ENCODE peak calls at places on chromosomes 12 and 14, in nine cellular contexts. F, G, A, N, C, T, W, B and K are unnamed samples.

GRCh38 chr12:111544032-111544431 is 55.1 kb downstream of the ATXN2 start:
- DNase-seq in B (no peak), N (no peak), C (no peak), G (no peak), W (no peak), T (no peak), F (no peak), A (no peak), K (no peak)

GRCh38 chr12:5073838-5074237 is 30.2 kb downstream of the KCNA5 start:
- DNase-seq in N (no peak), B (peak), T (peak), C (no peak), F (peak), W (no peak), A (peak), G (no peak), K (no peak)

GRCh38 chr12:67650127-67650495 is 1.6 kb downstream of the DYRK2 start:
- DNase-seq in N (peak), A (no peak), G (peak), C (no peak), W (no peak), F (peak), T (no peak), B (no peak), K (no peak)

GRCh38 chr14:69005432-69006148 is 26.5 kb upstream of the ACTN1 start:
- DNase-seq in A (peak), G (peak), W (no peak), B (peak), C (peak), N (peak), F (peak), T (peak), K (no peak)

GRCh38 chr14:95460647-95461478 is 55.6 kb downstream of the SYNE3 start:
- DNase-seq in W (peak), C (peak), T (peak), F (peak), N (peak), A (peak), G (no peak), B (peak), K (no peak)

GRCh38 chr14:100096656-100097055 is 31.4 kb downstream of the EVL start:
- DNase-seq in A (peak), T (peak), N (peak), F (peak), G (no peak), W (no peak), C (no peak), B (peak), K (no peak)

GRCh38 chr14:69993326-69993725 is 114.1 kb downstream of the SMOC1 start:
- DNase-seq in B (no peak), T (no peak), N (no peak), A (no peak), F (no peak), C (no peak), G (no peak), W (no peak), K (no peak)

GRCh38 chr12:21502164-21502496 is 541 bp downstream of the GOLT1B start:
- DNase-seq in B (peak), N (peak), W (no peak), T (peak), A (peak), C (no peak), G (no peak), F (peak), K (no peak)

GRCh38 chr14:37678916-37679315 is 83.5 kb downstream of the TTC6 start:
- DNase-seq in A (peak), G (no peak), T (peak), F (peak), W (no peak), C (no peak), B (peak), N (peak), K (no peak)

GRCh38 chr14:60647081-60647836 is 2.0 kb downstream of the SIX1 start:
- DNase-seq in B (peak), F (no peak), T (peak), C (no peak), N (no peak), G (peak), W (peak), A (peak), K (no peak)

GRCh38 chr12:48068457-48068856 is 37.4 kb downstream of the SENP1 start:
- DNase-seq in A (no peak), B (no peak), N (no peak), G (no peak), F (no peak), T (no peak), C (no peak), W (no peak), K (no peak)

GRCh38 chr12:94183702-94184379 is 35.5 kb downstream of the PLXNC1 start:
- DNase-seq in C (no peak), G (no peak), W (no peak), T (no peak), A (no peak), N (no peak), B (no peak), F (no peak), K (no peak)

GRCh38 chr14:76810953-76811400 is 1.7 kb downstream of the ANGEL1 start:
- DNase-seq in F (peak), G (no peak), N (peak), T (peak), B (peak), C (no peak), W (peak), A (peak), K (peak)
- TF ChIP-seq CTCF in F (peak), G (peak), N (peak), T (peak), B (peak), C (peak), W (no peak), A (peak), K (peak)

GRCh38 chr14:103684871-103685270 is 30.4 kb downstream of the XRCC3 start:
- DNase-seq in G (no peak), A (no peak), C (no peak), T (no peak), N (no peak), W (no peak), B (no peak), F (no peak), K (no peak)
- TF ChIP-seq CTCF in G (no peak), A (no peak), C (no peak), T (no peak), N (no peak), W (no peak), B (no peak), F (no peak), K (no peak)

DNA sequence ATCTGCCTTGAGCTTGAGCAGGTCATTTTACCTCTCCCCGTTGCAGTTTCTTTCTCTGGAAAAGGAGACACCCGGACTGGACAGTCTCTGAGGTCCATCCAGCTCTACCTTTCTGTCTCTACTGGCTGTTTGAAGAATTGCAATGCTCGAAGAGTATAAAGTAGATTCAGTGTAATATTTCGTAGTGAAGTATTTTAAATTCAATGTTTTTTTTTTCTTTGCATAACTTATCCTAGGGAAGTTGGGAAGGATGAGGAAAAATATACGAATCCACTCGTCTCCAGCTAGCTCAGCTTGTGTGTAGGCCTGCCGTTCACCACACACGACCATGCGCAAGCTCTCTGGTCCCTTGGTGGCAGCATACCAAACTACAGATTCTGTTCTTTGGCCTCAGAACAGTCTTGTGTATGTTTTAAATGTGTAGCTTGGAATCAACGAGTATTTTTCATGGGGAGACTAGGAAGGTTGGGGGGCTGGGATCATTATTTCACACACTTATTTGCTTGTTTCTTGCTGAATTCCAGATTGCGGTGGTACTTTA is 307.9 kb downstream of the CACNA1C start:
- DNase-seq in G (no peak), T (no peak), B (peak), A (no peak), N (no peak), C (no peak), F (no peak), W (no peak), K (no peak)
- TF ChIP-seq CTCF in G (no peak), T (peak), B (peak), A (no peak), N (peak), C (peak), F (peak), W (peak), K (peak)

GRCh38 chr14:101889898-101890297 is 74.5 kb upstream of the DYNC1H1 start:
- DNase-seq in C (no peak), G (no peak), N (peak), T (peak), A (peak), F (peak), W (no peak), B (peak), K (no peak)
- TF ChIP-seq CTCF in C (no peak), G (no peak), N (peak), T (no peak), A (no peak), F (peak), W (no peak), B (peak), K (peak)

DNA sequence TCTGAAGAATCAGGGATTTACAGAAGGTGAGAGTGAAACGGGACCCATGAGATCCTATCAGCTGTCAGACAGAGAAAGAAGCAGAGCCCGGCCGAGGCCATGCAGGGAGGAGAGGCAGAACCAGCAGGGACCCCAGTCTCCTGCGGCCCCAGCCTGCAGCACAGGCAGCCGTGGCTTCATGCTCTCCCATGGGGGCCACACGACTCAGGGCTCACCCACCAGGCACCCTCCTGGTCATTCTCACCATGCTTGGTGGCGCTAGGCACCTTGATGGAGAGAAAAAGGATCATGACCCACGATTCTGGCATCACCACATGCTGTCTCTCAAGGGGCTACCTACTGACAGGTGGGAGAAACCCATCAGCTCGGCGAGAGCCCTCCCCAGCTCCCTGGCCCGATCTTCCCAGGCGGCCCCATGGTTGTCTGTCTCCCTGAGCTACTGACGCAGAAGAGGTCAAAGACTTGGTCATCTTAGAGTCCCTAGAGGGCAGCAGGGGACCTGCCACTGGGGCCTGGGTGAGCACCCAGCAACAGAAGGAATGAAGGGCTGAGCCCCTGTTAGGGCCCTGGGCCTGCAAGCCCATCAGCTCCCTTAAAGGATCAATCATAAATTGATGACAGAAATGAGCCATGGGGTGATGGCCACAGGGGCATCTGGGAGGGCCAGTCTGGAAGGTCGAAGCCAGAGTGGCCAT is 58.0 kb downstream of the ITPK1 start:
- DNase-seq in F (no peak), W (no peak), A (no peak), T (no peak), C (no peak), B (no peak), N (no peak), G (no peak), K (no peak)
- TF ChIP-seq CTCF in F (no peak), W (no peak), A (no peak), T (no peak), C (no peak), B (no peak), N (no peak), G (no peak), K (no peak)

GRCh38 chr12:53481957-53482586 is 17.2 kb downstream of the MAP3K12 start:
- DNase-seq in F (no peak), N (no peak), T (no peak), A (no peak), B (peak), G (no peak), C (no peak), W (no peak), K (no peak)
- TF ChIP-seq CTCF in F (peak), N (no peak), T (peak), A (peak), B (peak), G (no peak), C (peak), W (peak), K (no peak)

DNA sequence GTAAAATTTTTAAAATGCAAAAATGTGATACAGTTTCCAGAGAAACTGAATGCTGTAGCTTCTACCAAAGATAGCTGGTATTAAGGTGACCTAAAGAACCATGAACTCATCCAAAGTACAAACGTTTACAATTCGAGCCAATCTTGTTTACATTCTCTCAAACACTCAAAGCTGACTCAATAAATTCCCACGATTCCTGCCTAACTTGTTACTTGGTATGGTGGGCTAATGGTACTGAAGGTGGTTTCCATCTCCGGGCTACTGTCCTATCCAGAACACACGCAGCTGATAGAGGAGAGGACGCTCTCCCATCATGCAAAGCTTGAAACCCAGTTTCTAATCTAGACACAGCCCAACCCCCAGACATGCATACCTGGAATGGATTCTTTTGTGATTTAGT is 31.5 kb downstream of the RAD9B start:
- DNase-seq in A (no peak), T (peak), F (peak), C (peak), N (no peak), B (peak), G (no peak), W (no peak), K (peak)
- TF ChIP-seq CTCF in A (no peak), T (no peak), F (no peak), C (no peak), N (no peak), B (no peak), G (no peak), W (no peak), K (no peak)

GRCh38 chr12:95582230-95583058 is 31.2 kb upstream of the USP44 start:
- DNase-seq in F (peak), C (no peak), W (no peak), N (peak), G (no peak), A (peak), B (peak), T (peak), K (no peak)
- TF ChIP-seq CTCF in F (peak), C (peak), W (no peak), N (peak), G (peak), A (peak), B (peak), T (peak), K (peak)

DNA sequence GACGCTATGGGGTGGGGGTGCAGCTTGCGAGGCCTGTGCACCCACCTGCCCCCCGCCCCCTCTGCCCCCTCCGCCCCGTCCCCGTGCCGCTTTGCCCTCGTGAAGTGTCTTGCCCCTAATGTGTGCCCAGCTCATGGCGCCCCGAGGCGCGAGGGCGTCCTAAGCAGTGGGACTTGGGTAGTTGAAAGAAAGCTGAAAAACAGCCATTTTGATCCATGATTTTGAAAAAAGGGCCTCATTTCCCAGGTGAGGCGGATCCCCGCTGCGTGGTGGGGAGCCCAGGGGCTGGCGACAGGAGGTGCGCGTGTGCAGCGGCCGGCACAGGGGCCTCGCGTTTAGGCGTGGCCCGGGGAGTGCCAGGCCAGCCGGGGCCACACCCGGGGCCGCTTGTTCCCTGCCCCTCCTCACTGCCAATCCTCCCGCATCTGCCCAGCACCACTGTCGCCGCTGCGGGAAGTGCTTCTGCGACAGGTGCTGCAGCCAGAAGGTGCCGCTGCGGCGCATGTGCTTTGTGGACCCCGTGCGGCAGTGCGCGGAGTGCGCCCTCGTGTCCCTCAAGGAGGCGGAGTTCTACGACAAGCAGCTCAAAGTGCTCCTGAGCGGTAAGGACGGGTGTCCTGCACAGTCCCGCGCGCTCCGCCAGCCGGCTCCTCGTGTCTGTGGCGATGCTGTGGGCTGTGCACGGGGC is 11.8 kb downstream of the ZFYVE21 start:
- DNase-seq in W (no peak), T (no peak), A (no peak), F (no peak), C (no peak), B (no peak), N (no peak), G (no peak), K (peak)
- TF ChIP-seq CTCF in W (no peak), T (no peak), A (no peak), F (no peak), C (no peak), B (no peak), N (no peak), G (no peak), K (peak)

GRCh38 chr14:22836301-22837058 is at the start of gene MMP14:
- DNase-seq in W (peak), A (peak), F (peak), C (no peak), T (peak), N (peak), B (peak), G (peak), K (no peak)
- TF ChIP-seq CTCF in W (no peak), A (peak), F (peak), C (peak), T (peak), N (no peak), B (peak), G (no peak), K (no peak)